ENCODE peak calls at places on chromosomes 7 and 10, in eight cellular contexts. E is choroid plexus epithelial cell, M is HCT116, B is osteoblast, Z is IMR-90, J is astrocyte of the spinal cord, F is AG04450, P is K562. C is an unnamed sample.

GRCh38 chr10:112988839-112989406 is 38.9 kb downstream of the TCF7L2 start:
- DNase-seq in E (peak), M (no peak), B (no peak), Z (no peak), J (no peak), F (no peak), P (no peak), C (no peak)

GRCh38 chr7:73865738-73866445 is 4.9 kb downstream of the TMEM270 start:
- DNase-seq in E (peak), M (no peak), B (peak), Z (peak), J (peak), F (no peak), P (peak), C (peak)

GRCh38 chr10:33216661-33217427 is 117.6 kb downstream of the NRP1 start:
- DNase-seq in E (no peak), M (no peak), B (peak), Z (no peak), J (peak), F (no peak), P (no peak), C (no peak)

GRCh38 chr7:149459540-149460433 is 1.1 kb downstream of the ZNF777 start:
- DNase-seq in E (peak), M (no peak), B (peak), Z (no peak), J (no peak), F (no peak), P (peak), C (peak)

GRCh38 chr10:34936061-34936460 is 121.0 kb upstream of the PARD3 start:
- DNase-seq in E (no peak), M (no peak), B (no peak), Z (no peak), J (no peak), F (no peak), P (no peak), C (no peak)

GRCh38 chr7:148991536-148991935 is 36.8 kb downstream of the PDIA4 start:
- DNase-seq in E (no peak), M (no peak), B (no peak), Z (no peak), J (no peak), F (no peak), P (no peak), C (no peak)

GRCh38 chr7:57328457-57328856 is 121.5 kb upstream of the ZNF716 start:
- DNase-seq in E (no peak), M (no peak), B (no peak), Z (no peak), J (no peak), F (no peak), P (no peak), C (no peak)

GRCh38 chr7:135321556-135321955 is 87.9 kb downstream of the STRA8 start:
- DNase-seq in E (peak), M (no peak), B (no peak), Z (peak), J (peak), F (no peak), P (no peak), C (no peak)

GRCh38 chr7:108211382-108212201 is 81.4 kb upstream of the LAMB4 start:
- DNase-seq in E (peak), M (peak), B (no peak), Z (peak), J (peak), F (no peak), P (peak), C (peak)

GRCh38 chr7:140402178-140402835 is 1.6 kb upstream of the RAB19 start:
- DNase-seq in E (peak), M (no peak), B (no peak), Z (peak), J (peak), F (peak), P (no peak), C (no peak)

GRCh38 chr10:116237260-116237659 is 35.7 kb downstream of the GFRA1 start:
- DNase-seq in E (no peak), M (no peak), B (no peak), Z (peak), J (no peak), F (no peak), P (no peak), C (no peak)

GRCh38 chr7:25143763-25144162 is 18.7 kb upstream of the CYCS start:
- DNase-seq in E (no peak), M (no peak), B (no peak), Z (no peak), J (no peak), F (no peak), P (no peak), C (no peak)

GRCh38 chr7:140196361-140197217 is 19.8 kb upstream of the KDM7A start:
- DNase-seq in E (peak), M (no peak), B (no peak), Z (peak), J (peak), F (no peak), P (no peak), C (no peak)

GRCh38 chr7:107643407-107643806 is 17.2 kb upstream of the SLC26A4 start:
- DNase-seq in E (peak), M (peak), B (peak), Z (peak), J (peak), F (no peak), P (no peak), C (no peak)

GRCh38 chr10:108911814-108912541 is 1011.3 kb downstream of the XPNPEP1 start:
- DNase-seq in E (peak), M (no peak), B (peak), Z (peak), J (peak), F (peak), P (no peak), C (no peak)

GRCh38 chr10:9621216-9621615 is 1396.5 kb upstream of the CELF2 start:
- DNase-seq in E (no peak), M (no peak), B (no peak), Z (peak), J (no peak), F (no peak), P (no peak), C (no peak)

GRCh38 chr10:31340343-31340742 is 21.3 kb downstream of the ZEB1 start:
- DNase-seq in E (peak), M (no peak), B (no peak), Z (no peak), J (no peak), F (no peak), P (no peak), C (no peak)

GRCh38 chr7:112224186-112224585 is 17.7 kb downstream of the ZNF277 start:
- DNase-seq in E (no peak), M (no peak), B (no peak), Z (no peak), J (no peak), F (no peak), P (no peak), C (no peak)

GRCh38 chr7:157702311-157703023 is 365.7 kb downstream of the DNAJB6 start:
- DNase-seq in E (no peak), M (no peak), B (no peak), Z (no peak), J (no peak), F (no peak), P (no peak), C (no peak)

GRCh38 chr7:133344275-133344674 is 91.4 kb downstream of the EXOC4 start:
- DNase-seq in E (peak), M (no peak), B (peak), Z (peak), J (peak), F (no peak), P (peak), C (no peak)

GRCh38 chr7:77740257-77740656 is 44.0 kb downstream of the RSBN1L start:
- DNase-seq in E (no peak), M (no peak), B (peak), Z (no peak), J (no peak), F (no peak), P (no peak), C (no peak)

GRCh38 chr7:129176853-129177369 is 11.5 kb upstream of the SMO start:
- DNase-seq in E (no peak), M (no peak), B (peak), Z (no peak), J (no peak), F (no peak), P (no peak), C (no peak)

GRCh38 chr10:62186999-62187695 is 81.5 kb downstream of the RTKN2 start:
- DNase-seq in E (no peak), M (no peak), B (no peak), Z (no peak), J (no peak), F (no peak), P (no peak), C (no peak)

GRCh38 chr7:5001911-5002310 is 42.9 kb upstream of the MMD2 start:
- DNase-seq in E (no peak), M (no peak), B (no peak), Z (no peak), J (no peak), F (no peak), P (no peak), C (no peak)
- TF ChIP-seq CTCF in E (no peak), M (no peak), B (no peak), Z (no peak), J (no peak), F (no peak), P (no peak), C (no peak)

GRCh38 chr7:5822742-5823503 is 41.5 kb upstream of the RNF216 start:
- DNase-seq in E (peak), M (peak), B (peak), Z (peak), J (peak), F (peak), P (peak), C (peak)
- TF ChIP-seq CTCF in E (peak), M (no peak), B (no peak), Z (no peak), J (no peak), F (peak), P (no peak), C (peak)

DNA sequence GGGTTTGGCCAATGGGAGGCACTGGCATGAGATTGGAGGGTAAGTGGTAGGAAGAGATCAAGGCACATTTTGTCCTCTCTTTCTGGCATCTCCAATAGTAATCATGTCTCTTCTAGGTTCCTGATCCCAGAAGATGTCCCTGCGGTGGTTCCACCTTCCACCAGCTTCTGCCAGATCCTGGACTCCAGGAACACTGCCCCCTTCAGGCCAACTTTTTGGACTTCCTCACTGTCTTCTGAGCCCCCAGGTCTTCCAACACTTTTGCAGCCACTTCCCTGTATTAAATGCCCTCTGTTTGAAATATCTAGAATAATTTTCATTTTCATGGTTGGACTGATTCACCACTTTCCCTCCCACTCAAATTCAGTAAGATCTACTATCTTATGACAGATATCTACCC is 60.9 kb downstream of the BAMBI start:
- DNase-seq in E (no peak), M (peak), B (no peak), Z (no peak), J (no peak), F (no peak), P (peak), C (no peak)
- TF ChIP-seq CTCF in E (peak), M (peak), B (peak), Z (no peak), J (peak), F (peak), P (peak), C (no peak)

DNA sequence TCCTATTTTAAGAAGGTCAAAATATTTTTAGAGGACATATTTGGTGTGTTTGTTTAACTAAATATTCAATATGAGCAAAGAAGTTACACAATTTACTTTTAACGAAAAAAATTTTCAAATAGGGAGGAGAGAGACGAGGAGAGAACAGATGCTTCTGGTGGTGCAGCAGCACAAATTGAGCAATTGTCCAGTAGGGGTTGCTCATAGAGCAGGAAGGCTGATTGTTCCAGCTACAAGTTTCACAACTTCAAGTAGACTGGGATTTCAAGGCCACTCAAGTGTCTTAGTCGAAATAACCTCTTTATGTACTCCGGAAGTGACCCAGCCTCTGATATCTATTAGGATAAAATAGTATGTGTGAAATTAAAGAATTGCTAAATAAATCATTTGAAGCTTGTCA is 197.9 kb downstream of the HDAC9 start:
- DNase-seq in E (peak), M (peak), B (peak), Z (peak), J (peak), F (peak), P (no peak), C (peak)
- TF ChIP-seq CTCF in E (peak), M (peak), B (peak), Z (peak), J (peak), F (peak), P (no peak), C (peak)

GRCh38 chr7:116524609-116525297 is at the start of gene CAV1:
- DNase-seq in E (peak), M (peak), B (peak), Z (peak), J (peak), F (peak), P (peak), C (peak)
- TF ChIP-seq CTCF in E (peak), M (peak), B (peak), Z (peak), J (peak), F (peak), P (no peak), C (no peak)

GRCh38 chr7:98617051-98617959 is at the start of gene NPTX2:
- DNase-seq in E (no peak), M (no peak), B (peak), Z (no peak), J (no peak), F (no peak), P (no peak), C (no peak)
- TF ChIP-seq CTCF in E (no peak), M (no peak), B (no peak), Z (no peak), J (no peak), F (no peak), P (no peak), C (no peak)

GRCh38 chr7:46131916-46132795 is 211.1 kb upstream of the IGFBP3 start:
- DNase-seq in E (peak), M (no peak), B (no peak), Z (no peak), J (peak), F (no peak), P (no peak), C (peak)
- TF ChIP-seq CTCF in E (peak), M (peak), B (peak), Z (peak), J (peak), F (peak), P (no peak), C (peak)

DNA sequence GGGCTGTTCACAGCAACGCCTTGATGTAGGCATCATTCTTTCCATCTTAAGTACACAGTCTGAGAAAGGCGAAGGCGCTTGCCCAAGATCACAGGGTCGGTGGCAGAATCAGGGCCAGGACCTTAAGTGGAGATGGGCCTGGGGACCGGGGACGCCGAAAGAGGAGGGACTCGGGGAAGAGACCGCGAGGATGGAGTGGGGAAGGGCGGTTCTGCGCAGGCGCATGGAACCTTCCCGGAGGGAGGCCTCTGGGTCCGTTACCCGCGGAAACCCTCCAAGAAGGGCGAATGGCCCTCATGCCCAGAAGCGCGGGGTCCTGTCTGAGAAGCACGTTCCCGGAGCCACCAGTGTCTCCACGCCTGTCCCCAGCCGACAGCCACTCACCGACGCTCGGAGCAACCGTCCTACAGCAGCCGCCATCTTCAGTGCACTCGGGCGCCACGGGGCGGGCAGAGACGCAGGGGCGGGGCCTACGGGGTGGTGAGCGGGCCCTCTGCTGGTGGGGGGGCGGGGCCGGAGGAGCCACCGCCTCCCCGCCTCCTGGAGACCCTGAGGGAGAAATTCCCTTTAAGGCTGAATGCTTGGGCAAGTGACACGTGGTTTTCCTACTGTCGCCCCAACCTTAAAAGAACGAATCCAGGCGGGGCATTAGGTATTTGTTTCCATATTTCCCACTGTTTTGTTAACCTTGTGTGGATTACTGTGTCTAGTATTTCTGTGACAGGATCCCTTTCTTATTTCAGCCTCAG is at the start of gene PRDX3:
- DNase-seq in E (peak), M (peak), B (peak), Z (peak), J (peak), F (no peak), P (peak), C (peak)
- TF ChIP-seq CTCF in E (no peak), M (no peak), B (peak), Z (peak), J (no peak), F (no peak), P (no peak), C (no peak)

DNA sequence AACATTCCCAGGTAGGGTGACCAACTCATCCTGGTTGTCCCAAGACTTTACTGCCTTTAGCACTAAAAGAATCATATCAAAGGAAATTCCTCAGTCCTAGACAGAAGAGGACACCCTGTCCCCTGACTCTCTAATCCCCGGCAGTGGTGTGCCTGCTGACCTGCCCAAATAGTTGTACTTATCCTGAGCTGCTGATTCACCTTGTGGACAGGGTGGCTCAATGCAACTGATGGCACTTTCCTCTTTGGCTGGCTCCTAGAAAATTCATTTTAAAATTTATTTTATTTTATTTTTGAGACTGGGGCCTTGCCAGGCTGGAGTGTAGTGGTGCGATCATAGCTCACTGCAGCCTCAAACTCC is 111.7 kb downstream of the JCAD start:
- DNase-seq in E (no peak), M (no peak), B (no peak), Z (no peak), J (no peak), F (no peak), P (no peak), C (peak)
- TF ChIP-seq CTCF in E (peak), M (peak), B (no peak), Z (no peak), J (peak), F (no peak), P (no peak), C (peak)

C was measured in Calu3.